ENCODE peak calls at places on chromosome 14, in seven cellular contexts. One of them, this sample, is unnamed.

GRCh38 chr14:104519721-104520120 is 59.8 kb upstream of the C14orf180 start:
- DNase-seq in CD14-positive monocyte: no peak
- DNase-seq in midbrain: no peak
- DNase-seq in stimulated activated CD8-positive, alpha-beta memory T cell treated with anti-CD3 and anti-CD28 coated beads, Interleukin-7, amount 100 ng/mL, for 1 hour: no peak
- DNase-seq in cardiac fibroblast: no peak
- DNase-seq in choroid plexus epithelial cell: no peak
- DNase-seq in lower leg skin: no peak
- DNase-seq in this sample: no peak

GRCh38 chr14:75456069-75457023 is 28.5 kb downstream of the JDP2 start:
- DNase-seq in CD14-positive monocyte: no peak
- DNase-seq in midbrain: no peak
- DNase-seq in stimulated activated CD8-positive, alpha-beta memory T cell treated with anti-CD3 and anti-CD28 coated beads, Interleukin-7, amount 100 ng/mL, for 1 hour: no peak
- DNase-seq in cardiac fibroblast: no peak
- DNase-seq in choroid plexus epithelial cell: no peak
- DNase-seq in lower leg skin: no peak
- DNase-seq in this sample: no peak

GRCh38 chr14:70999117-70999516 is 91.9 kb downstream of the PCNX1 start:
- DNase-seq in CD14-positive monocyte: no peak
- DNase-seq in midbrain: no peak
- DNase-seq in stimulated activated CD8-positive, alpha-beta memory T cell treated with anti-CD3 and anti-CD28 coated beads, Interleukin-7, amount 100 ng/mL, for 1 hour: no peak
- DNase-seq in cardiac fibroblast: no peak
- DNase-seq in choroid plexus epithelial cell: no peak
- DNase-seq in lower leg skin: no peak
- DNase-seq in this sample: no peak

GRCh38 chr14:65419593-65420252 is 7.2 kb downstream of the FUT8 start:
- DNase-seq in CD14-positive monocyte: no peak
- DNase-seq in midbrain: no peak
- DNase-seq in stimulated activated CD8-positive, alpha-beta memory T cell treated with anti-CD3 and anti-CD28 coated beads, Interleukin-7, amount 100 ng/mL, for 1 hour: no peak
- DNase-seq in cardiac fibroblast: no peak
- DNase-seq in choroid plexus epithelial cell: no peak
- DNase-seq in lower leg skin: no peak
- DNase-seq in this sample: no peak

GRCh38 chr14:99718031-99718810 is 34.1 kb downstream of the CYP46A1 start:
- DNase-seq in CD14-positive monocyte: no peak
- DNase-seq in midbrain: no peak
- DNase-seq in stimulated activated CD8-positive, alpha-beta memory T cell treated with anti-CD3 and anti-CD28 coated beads, Interleukin-7, amount 100 ng/mL, for 1 hour: no peak
- DNase-seq in cardiac fibroblast: no peak
- DNase-seq in choroid plexus epithelial cell: no peak
- DNase-seq in lower leg skin: peak; percentile 81
- DNase-seq in this sample: no peak

GRCh38 chr14:97524579-97525319 is 727.6 kb downstream of the VRK1 start:
- DNase-seq in CD14-positive monocyte: no peak
- DNase-seq in midbrain: no peak
- DNase-seq in stimulated activated CD8-positive, alpha-beta memory T cell treated with anti-CD3 and anti-CD28 coated beads, Interleukin-7, amount 100 ng/mL, for 1 hour: no peak
- DNase-seq in cardiac fibroblast: no peak
- DNase-seq in choroid plexus epithelial cell: no peak
- DNase-seq in lower leg skin: no peak
- DNase-seq in this sample: no peak

GRCh38 chr14:90795744-90796143 is 20.5 kb downstream of the TTC7B start:
- DNase-seq in CD14-positive monocyte: no peak
- DNase-seq in midbrain: no peak
- DNase-seq in stimulated activated CD8-positive, alpha-beta memory T cell treated with anti-CD3 and anti-CD28 coated beads, Interleukin-7, amount 100 ng/mL, for 1 hour: no peak
- DNase-seq in cardiac fibroblast: peak; percentile 67
- DNase-seq in choroid plexus epithelial cell: peak; percentile 84
- DNase-seq in lower leg skin: no peak
- DNase-seq in this sample: no peak

GRCh38 chr14:104387000-104387384 is 192.6 kb upstream of the C14orf180 start:
- DNase-seq in CD14-positive monocyte: no peak
- DNase-seq in midbrain: no peak
- DNase-seq in stimulated activated CD8-positive, alpha-beta memory T cell treated with anti-CD3 and anti-CD28 coated beads, Interleukin-7, amount 100 ng/mL, for 1 hour: no peak
- DNase-seq in cardiac fibroblast: no peak
- DNase-seq in choroid plexus epithelial cell: no peak
- DNase-seq in lower leg skin: no peak
- DNase-seq in this sample: no peak

GRCh38 chr14:35525695-35526094 is 8.3 kb upstream of the INSM2 start:
- DNase-seq in CD14-positive monocyte: no peak
- DNase-seq in midbrain: no peak
- DNase-seq in stimulated activated CD8-positive, alpha-beta memory T cell treated with anti-CD3 and anti-CD28 coated beads, Interleukin-7, amount 100 ng/mL, for 1 hour: no peak
- DNase-seq in cardiac fibroblast: no peak
- DNase-seq in choroid plexus epithelial cell: no peak
- DNase-seq in lower leg skin: no peak
- DNase-seq in this sample: no peak

GRCh38 chr14:91119556-91120311 is 5.9 kb downstream of the DGLUCY start:
- DNase-seq in CD14-positive monocyte: no peak
- DNase-seq in midbrain: no peak
- DNase-seq in stimulated activated CD8-positive, alpha-beta memory T cell treated with anti-CD3 and anti-CD28 coated beads, Interleukin-7, amount 100 ng/mL, for 1 hour: no peak
- DNase-seq in cardiac fibroblast: peak; percentile 50
- DNase-seq in choroid plexus epithelial cell: no peak
- DNase-seq in lower leg skin: no peak
- DNase-seq in this sample: no peak

GRCh38 chr14:23110579-23111375 is 6.0 kb upstream of the CIROP start:
- DNase-seq in CD14-positive monocyte: no peak
- DNase-seq in midbrain: no peak
- DNase-seq in stimulated activated CD8-positive, alpha-beta memory T cell treated with anti-CD3 and anti-CD28 coated beads, Interleukin-7, amount 100 ng/mL, for 1 hour: no peak
- DNase-seq in cardiac fibroblast: no peak
- DNase-seq in choroid plexus epithelial cell: no peak
- DNase-seq in lower leg skin: no peak
- DNase-seq in this sample: no peak

GRCh38 chr14:103815253-103815652 is 32.1 kb downstream of the PPP1R13B start:
- DNase-seq in CD14-positive monocyte: no peak
- DNase-seq in midbrain: no peak
- DNase-seq in stimulated activated CD8-positive, alpha-beta memory T cell treated with anti-CD3 and anti-CD28 coated beads, Interleukin-7, amount 100 ng/mL, for 1 hour: no peak
- DNase-seq in cardiac fibroblast: no peak
- DNase-seq in choroid plexus epithelial cell: no peak
- DNase-seq in lower leg skin: no peak
- DNase-seq in this sample: no peak

GRCh38 chr14:35480119-35480769 is 53.7 kb upstream of the INSM2 start:
- DNase-seq in CD14-positive monocyte: no peak
- DNase-seq in midbrain: no peak
- DNase-seq in stimulated activated CD8-positive, alpha-beta memory T cell treated with anti-CD3 and anti-CD28 coated beads, Interleukin-7, amount 100 ng/mL, for 1 hour: no peak
- DNase-seq in cardiac fibroblast: no peak
- DNase-seq in choroid plexus epithelial cell: peak; percentile 21
- DNase-seq in lower leg skin: no peak
- DNase-seq in this sample: no peak

GRCh38 chr14:89040080-89040437 is 215.6 kb downstream of the TTC8 start:
- DNase-seq in CD14-positive monocyte: no peak
- DNase-seq in midbrain: no peak
- DNase-seq in stimulated activated CD8-positive, alpha-beta memory T cell treated with anti-CD3 and anti-CD28 coated beads, Interleukin-7, amount 100 ng/mL, for 1 hour: no peak
- DNase-seq in cardiac fibroblast: no peak
- DNase-seq in choroid plexus epithelial cell: no peak
- DNase-seq in lower leg skin: no peak
- DNase-seq in this sample: no peak

GRCh38 chr14:57847096-57847495 is 18.8 kb downstream of the SLC35F4 start:
- DNase-seq in CD14-positive monocyte: no peak
- DNase-seq in midbrain: no peak
- DNase-seq in stimulated activated CD8-positive, alpha-beta memory T cell treated with anti-CD3 and anti-CD28 coated beads, Interleukin-7, amount 100 ng/mL, for 1 hour: no peak
- DNase-seq in cardiac fibroblast: peak; percentile 45
- DNase-seq in choroid plexus epithelial cell: no peak
- DNase-seq in lower leg skin: no peak
- DNase-seq in this sample: no peak

GRCh38 chr14:33979613-33980276 is 28.9 kb upstream of the EGLN3 start:
- DNase-seq in CD14-positive monocyte: no peak
- DNase-seq in midbrain: no peak
- DNase-seq in stimulated activated CD8-positive, alpha-beta memory T cell treated with anti-CD3 and anti-CD28 coated beads, Interleukin-7, amount 100 ng/mL, for 1 hour: no peak
- DNase-seq in cardiac fibroblast: no peak
- DNase-seq in choroid plexus epithelial cell: no peak
- DNase-seq in lower leg skin: no peak
- DNase-seq in this sample: no peak

GRCh38 chr14:102138935-102139247 is 806 bp upstream of the WDR20 start:
- DNase-seq in CD14-positive monocyte: no peak
- DNase-seq in midbrain: no peak
- DNase-seq in stimulated activated CD8-positive, alpha-beta memory T cell treated with anti-CD3 and anti-CD28 coated beads, Interleukin-7, amount 100 ng/mL, for 1 hour: no peak
- DNase-seq in cardiac fibroblast: no peak
- DNase-seq in choroid plexus epithelial cell: no peak
- DNase-seq in lower leg skin: no peak
- DNase-seq in this sample: no peak

GRCh38 chr14:38255408-38255672 is 553 bp downstream of the CLEC14A start:
- DNase-seq in CD14-positive monocyte: no peak
- DNase-seq in midbrain: no peak
- DNase-seq in stimulated activated CD8-positive, alpha-beta memory T cell treated with anti-CD3 and anti-CD28 coated beads, Interleukin-7, amount 100 ng/mL, for 1 hour: no peak
- DNase-seq in cardiac fibroblast: no peak
- DNase-seq in choroid plexus epithelial cell: peak; percentile 22
- DNase-seq in lower leg skin: no peak
- DNase-seq in this sample: no peak

GRCh38 chr14:103286460-103286859 is 47.6 kb upstream of the EIF5 start:
- DNase-seq in CD14-positive monocyte: no peak
- DNase-seq in midbrain: no peak
- DNase-seq in stimulated activated CD8-positive, alpha-beta memory T cell treated with anti-CD3 and anti-CD28 coated beads, Interleukin-7, amount 100 ng/mL, for 1 hour: no peak
- DNase-seq in cardiac fibroblast: no peak
- DNase-seq in choroid plexus epithelial cell: no peak
- DNase-seq in lower leg skin: no peak
- DNase-seq in this sample: no peak

GRCh38 chr14:103521438-103521961 is 1.1 kb downstream of the CKB start:
- DNase-seq in CD14-positive monocyte: no peak
- DNase-seq in midbrain: peak; percentile 74
- DNase-seq in stimulated activated CD8-positive, alpha-beta memory T cell treated with anti-CD3 and anti-CD28 coated beads, Interleukin-7, amount 100 ng/mL, for 1 hour: no peak
- DNase-seq in cardiac fibroblast: no peak
- DNase-seq in choroid plexus epithelial cell: no peak
- DNase-seq in lower leg skin: no peak
- DNase-seq in this sample: no peak

GRCh38 chr14:35666429-35667043 is 132.6 kb downstream of the INSM2 start:
- DNase-seq in CD14-positive monocyte: no peak
- DNase-seq in midbrain: no peak
- DNase-seq in stimulated activated CD8-positive, alpha-beta memory T cell treated with anti-CD3 and anti-CD28 coated beads, Interleukin-7, amount 100 ng/mL, for 1 hour: no peak
- DNase-seq in cardiac fibroblast: no peak
- DNase-seq in choroid plexus epithelial cell: no peak
- DNase-seq in lower leg skin: no peak
- DNase-seq in this sample: no peak

GRCh38 chr14:71467419-71467818 is 464.8 kb upstream of the RGS6 start:
- DNase-seq in CD14-positive monocyte: no peak
- DNase-seq in midbrain: no peak
- DNase-seq in stimulated activated CD8-positive, alpha-beta memory T cell treated with anti-CD3 and anti-CD28 coated beads, Interleukin-7, amount 100 ng/mL, for 1 hour: no peak
- DNase-seq in cardiac fibroblast: no peak
- DNase-seq in choroid plexus epithelial cell: no peak
- DNase-seq in lower leg skin: no peak
- DNase-seq in this sample: no peak

GRCh38 chr14:55356913-55357312 is 54.7 kb downstream of the ATG14 start:
- DNase-seq in CD14-positive monocyte: no peak
- DNase-seq in midbrain: no peak
- DNase-seq in stimulated activated CD8-positive, alpha-beta memory T cell treated with anti-CD3 and anti-CD28 coated beads, Interleukin-7, amount 100 ng/mL, for 1 hour: no peak
- DNase-seq in cardiac fibroblast: no peak
- DNase-seq in choroid plexus epithelial cell: no peak
- DNase-seq in lower leg skin: no peak
- DNase-seq in this sample: no peak

GRCh38 chr14:41280745-41281144 is 325.9 kb upstream of the LRFN5 start:
- DNase-seq in CD14-positive monocyte: no peak
- DNase-seq in midbrain: no peak
- DNase-seq in stimulated activated CD8-positive, alpha-beta memory T cell treated with anti-CD3 and anti-CD28 coated beads, Interleukin-7, amount 100 ng/mL, for 1 hour: no peak
- DNase-seq in cardiac fibroblast: peak; percentile 26
- DNase-seq in choroid plexus epithelial cell: peak; percentile 17
- DNase-seq in lower leg skin: no peak
- DNase-seq in this sample: no peak

GRCh38 chr14:31096255-31096654 is 70.1 kb upstream of the STRN3 start:
- DNase-seq in CD14-positive monocyte: no peak
- DNase-seq in midbrain: no peak
- DNase-seq in stimulated activated CD8-positive, alpha-beta memory T cell treated with anti-CD3 and anti-CD28 coated beads, Interleukin-7, amount 100 ng/mL, for 1 hour: no peak
- DNase-seq in cardiac fibroblast: no peak
- DNase-seq in choroid plexus epithelial cell: peak; percentile 69
- DNase-seq in lower leg skin: no peak
- DNase-seq in this sample: no peak

GRCh38 chr14:92480856-92481255 is 32.7 kb upstream of the RIN3 start:
- DNase-seq in CD14-positive monocyte: no peak
- DNase-seq in midbrain: no peak
- DNase-seq in stimulated activated CD8-positive, alpha-beta memory T cell treated with anti-CD3 and anti-CD28 coated beads, Interleukin-7, amount 100 ng/mL, for 1 hour: no peak
- DNase-seq in cardiac fibroblast: no peak
- DNase-seq in choroid plexus epithelial cell: no peak
- DNase-seq in lower leg skin: no peak
- DNase-seq in this sample: no peak

GRCh38 chr14:58918066-58918465 is 270.4 kb upstream of the DAAM1 start:
- DNase-seq in CD14-positive monocyte: no peak
- DNase-seq in midbrain: no peak
- DNase-seq in stimulated activated CD8-positive, alpha-beta memory T cell treated with anti-CD3 and anti-CD28 coated beads, Interleukin-7, amount 100 ng/mL, for 1 hour: no peak
- DNase-seq in cardiac fibroblast: no peak
- DNase-seq in choroid plexus epithelial cell: no peak
- DNase-seq in lower leg skin: no peak
- DNase-seq in this sample: no peak

GRCh38 chr14:33477752-33478151 is 473.1 kb downstream of the EGLN3 start:
- DNase-seq in CD14-positive monocyte: no peak
- DNase-seq in midbrain: peak; percentile 63
- DNase-seq in stimulated activated CD8-positive, alpha-beta memory T cell treated with anti-CD3 and anti-CD28 coated beads, Interleukin-7, amount 100 ng/mL, for 1 hour: no peak
- DNase-seq in cardiac fibroblast: peak; percentile 9
- DNase-seq in choroid plexus epithelial cell: no peak
- DNase-seq in lower leg skin: no peak
- DNase-seq in this sample: no peak

GRCh38 chr14:59829469-59829868 is 41.1 kb downstream of the RTN1 start:
- DNase-seq in CD14-positive monocyte: no peak
- DNase-seq in midbrain: no peak
- DNase-seq in stimulated activated CD8-positive, alpha-beta memory T cell treated with anti-CD3 and anti-CD28 coated beads, Interleukin-7, amount 100 ng/mL, for 1 hour: no peak
- DNase-seq in cardiac fibroblast: no peak
- DNase-seq in choroid plexus epithelial cell: peak; percentile 21
- DNase-seq in lower leg skin: no peak
- DNase-seq in this sample: no peak

GRCh38 chr14:106691601-106692291 is 1165.4 kb downstream of the TMEM121 start:
- DNase-seq in CD14-positive monocyte: peak; percentile 58
- DNase-seq in midbrain: no peak
- DNase-seq in stimulated activated CD8-positive, alpha-beta memory T cell treated with anti-CD3 and anti-CD28 coated beads, Interleukin-7, amount 100 ng/mL, for 1 hour: no peak
- DNase-seq in cardiac fibroblast: no peak
- DNase-seq in choroid plexus epithelial cell: no peak
- DNase-seq in lower leg skin: no peak
- DNase-seq in this sample: no peak

GRCh38 chr14:65410640-65411039 is 1.9 kb upstream of the FUT8 start:
- DNase-seq in CD14-positive monocyte: no peak
- DNase-seq in midbrain: no peak
- DNase-seq in stimulated activated CD8-positive, alpha-beta memory T cell treated with anti-CD3 and anti-CD28 coated beads, Interleukin-7, amount 100 ng/mL, for 1 hour: no peak
- DNase-seq in cardiac fibroblast: no peak
- DNase-seq in choroid plexus epithelial cell: no peak
- DNase-seq in lower leg skin: no peak
- DNase-seq in this sample: no peak

GRCh38 chr14:81506512-81506911 is 27.1 kb downstream of the SEL1L start:
- DNase-seq in CD14-positive monocyte: no peak
- DNase-seq in midbrain: no peak
- DNase-seq in stimulated activated CD8-positive, alpha-beta memory T cell treated with anti-CD3 and anti-CD28 coated beads, Interleukin-7, amount 100 ng/mL, for 1 hour: no peak
- DNase-seq in cardiac fibroblast: no peak
- DNase-seq in choroid plexus epithelial cell: no peak
- DNase-seq in lower leg skin: no peak
- DNase-seq in this sample: no peak

GRCh38 chr14:94771191-94771905 is 1.4 kb upstream of the GSC start:
- DNase-seq in CD14-positive monocyte: no peak
- DNase-seq in midbrain: no peak
- DNase-seq in stimulated activated CD8-positive, alpha-beta memory T cell treated with anti-CD3 and anti-CD28 coated beads, Interleukin-7, amount 100 ng/mL, for 1 hour: no peak
- DNase-seq in cardiac fibroblast: no peak
- DNase-seq in choroid plexus epithelial cell: no peak
- DNase-seq in lower leg skin: no peak
- DNase-seq in this sample: no peak